ENCODE peak calls at places on chromosome 7, in five cellular contexts. X is mammary epithelial cell, I is uterus, R is neuronal stem cell, N is aorta. A is an unnamed sample. For H3K4me1, the result is how much of the 10 kb centered on the place peaks cover.

GRCh38 chr7:148884049-148884298 is at the start of gene EZH2:
- DNase-seq in N (no peak), R (no peak), X (no peak), I (no peak), A (no peak)

GRCh38 chr7:148898845-148899474 is 14.9 kb upstream of the EZH2 start:
- DNase-seq in I (no peak), N (no peak), R (no peak), X (no peak), A (no peak)

GRCh38 chr7:147774461-147774860 is 816.1 kb upstream of the C7orf33 start:
- DNase-seq in R (no peak), I (no peak), N (no peak), X (no peak), A (no peak)

GRCh38 chr7:47285860-47286491 is 295.9 kb downstream of the TNS3 start:
- DNase-seq in N (no peak), R (no peak), I (no peak), X (no peak), A (peak)

GRCh38 chr7:48250441-48250951 is 79.2 kb downstream of the ABCA13 start:
- DNase-seq in I (no peak), R (no peak), X (peak), N (no peak), A (peak)

GRCh38 chr7:45187089-45187945 is 29.7 kb downstream of the RAMP3 start:
- DNase-seq in R (no peak), N (no peak), X (no peak), I (no peak), A (no peak)

GRCh38 chr7:90512841-90513254 is 43.4 kb downstream of the PTTG1IP2 start:
- DNase-seq in R (no peak), I (no peak), N (no peak), X (no peak), A (no peak)

GRCh38 chr7:47826754-47827153 is 121.5 kb downstream of the PKD1L1 start:
- DNase-seq in I (no peak), X (no peak), N (no peak), R (no peak), A (no peak)

GRCh38 chr7:5682889-5683670 is 98.4 kb downstream of the RNF216 start:
- DNase-seq in N (no peak), R (no peak), I (no peak), X (no peak), A (no peak)

GRCh38 chr7:91784469-91784868 is 96.0 kb downstream of the MTERF1 start:
- DNase-seq in I (no peak), R (no peak), X (peak), N (no peak), A (peak)

GRCh38 chr7:100065452-100066186 is 15.9 kb downstream of the ZNF3 start:
- DNase-seq in X (no peak), N (no peak), I (peak), R (no peak), A (peak)

GRCh38 chr7:45922810-45923209 is 1.7 kb upstream of the IGFBP3 start:
- DNase-seq in I (no peak), R (no peak), N (no peak), X (no peak), A (peak)

GRCh38 chr7:143492799-143493568 is 15.3 kb downstream of the TAS2R41 start:
- DNase-seq in R (no peak), N (no peak), X (no peak), I (no peak), A (no peak)

GRCh38 chr7:155532792-155533119 is 13.6 kb downstream of the CNPY1 start:
- DNase-seq in R (no peak), I (no peak), X (no peak), N (no peak), A (no peak)

GRCh38 chr7:81583882-81584533 is 185.8 kb downstream of the HGF start:
- DNase-seq in N (no peak), R (no peak), I (no peak), X (no peak), A (no peak)

GRCh38 chr7:108165726-108166125 is 35.6 kb upstream of the LAMB4 start:
- DNase-seq in N (no peak), I (no peak), X (no peak), R (no peak), A (no peak)

GRCh38 chr7:44973610-44974401 is 5.0 kb downstream of the MYO1G start:
- DNase-seq in I (no peak), N (peak), R (no peak), X (no peak), A (peak)

GRCh38 chr7:48096273-48096672 is 7.2 kb downstream of the UPP1 start:
- DNase-seq in R (no peak), I (no peak), X (no peak), N (no peak), A (no peak)

GRCh38 chr7:158924956-158925355 is 68.6 kb downstream of the DYNC2I1 start:
- DNase-seq in I (no peak), N (no peak), R (no peak), X (no peak), A (no peak)

GRCh38 chr7:102286237-102287081 is at the start of gene SH2B2:
- DNase-seq in R (peak), N (peak), X (peak), I (peak), A (peak)

GRCh38 chr7:97119747-97120146 is 2.2 kb downstream of the SDHAF3 start:
- DNase-seq in I (no peak), X (no peak), N (no peak), R (no peak), A (no peak)

GRCh38 chr7:97117035-97117371 is 495 bp upstream of the SDHAF3 start:
- DNase-seq in N (no peak), I (no peak), X (no peak), R (no peak), A (no peak)

GRCh38 chr7:97117372-97118188 is at the start of gene SDHAF3:
- DNase-seq in X (peak), R (peak), I (peak), N (peak), A (peak)

GRCh38 chr7:97116308-97116707 is 1.2 kb upstream of the SDHAF3 start:
- DNase-seq in X (no peak), I (no peak), R (no peak), N (no peak), A (no peak)

GRCh38 chr7:97118306-97118917 is 914 bp downstream of the SDHAF3 start:
- DNase-seq in I (no peak), X (no peak), N (no peak), R (no peak), A (peak)
- H3K4me3 ChIP-seq in I (peak), X (peak), N (peak), R (no peak), A (peak)

GRCh38 chr7:55058314-55058713 is 39.5 kb downstream of the EGFR start:
- DNase-seq in N (no peak), I (no peak), R (no peak), X (no peak), A (no peak)
- H3K4me1 ChIP-seq in N (under half), I (under half), R (under half), X (half or more), A (under half)

DNA sequence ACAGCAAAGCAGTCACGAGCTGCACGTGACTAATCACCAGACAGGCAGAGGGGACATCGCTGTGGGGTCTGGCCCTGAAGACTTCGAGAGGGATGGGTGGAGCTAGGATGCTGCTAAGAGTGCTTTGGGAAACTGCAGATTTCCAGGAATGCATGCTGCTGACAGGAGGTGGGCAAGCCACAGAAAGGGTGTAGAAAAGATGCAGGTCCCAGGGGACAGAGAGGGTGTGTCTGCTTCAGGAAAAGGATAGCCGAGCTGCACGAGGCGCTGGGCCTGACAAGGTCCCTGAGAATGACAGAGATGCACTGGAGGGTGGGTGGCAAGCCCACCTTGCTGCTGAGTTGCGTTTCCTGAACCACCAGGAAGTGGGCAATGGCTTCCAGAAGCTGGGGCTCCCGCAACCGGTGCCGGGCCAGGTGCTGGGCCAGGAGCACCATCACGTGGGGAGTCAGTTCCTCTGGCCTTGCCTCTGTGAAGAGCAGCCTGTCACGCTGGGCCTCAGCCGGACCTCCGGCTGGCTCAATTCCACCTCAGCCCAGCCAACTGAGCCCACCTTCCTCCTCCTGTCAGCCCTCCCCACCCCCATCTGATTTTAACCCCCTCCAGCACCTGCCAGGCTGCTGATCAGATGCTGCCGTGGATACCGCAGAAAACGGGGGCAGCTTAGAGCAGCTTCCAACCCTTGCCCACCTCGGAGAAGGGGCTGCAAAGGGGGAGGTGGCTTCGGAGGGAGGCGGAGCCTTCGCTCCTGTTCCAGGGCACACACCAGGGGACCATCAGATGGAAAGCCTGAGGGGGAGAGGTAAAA is 2.2 kb downstream of the FASTK start:
- DNase-seq in N (no peak), R (no peak), X (no peak), I (no peak), A (peak)
- H3K27ac ChIP-seq in N (no peak), R (peak), X (no peak), I (no peak), A (peak)

GRCh38 chr7:1529383-1530116 is 952 bp upstream of the MAFK start:
- DNase-seq in R (no peak), I (no peak), N (peak), X (no peak), A (no peak)
- H3K4me3 ChIP-seq in R (no peak), I (no peak), N (no peak), X (no peak), A (no peak)